ENCODE peak calls at places on chromosome X, in seven cellular contexts. T is small intestine, Q is mesendoderm, Z is AG04450, D is brain microvascular endothelial cell, P is gastrocnemius medialis, L is aorta. F is an unnamed sample.

GRCh38 chrX:2521927-2522386 is 21.2 kb upstream of the DHRSX start:
- DNase-seq in T (no peak), Q (no peak), Z (no peak), D (no peak), P (no peak), L (no peak), F (no peak)

GRCh38 chrX:16870861-16871584 is 861 bp upstream of the RBBP7 start:
- DNase-seq in T (no peak), Q (peak), Z (no peak), D (no peak), P (peak), L (peak), F (peak)

GRCh38 chrX:42119076-42119475 is 195.7 kb upstream of the CASK start:
- DNase-seq in T (no peak), Q (peak), Z (no peak), D (peak), P (no peak), L (no peak), F (no peak)

GRCh38 chrX:74218895-74219294 is 85.1 kb upstream of the ZCCHC13 start:
- DNase-seq in T (no peak), Q (no peak), Z (no peak), D (no peak), P (no peak), L (no peak), F (no peak)

GRCh38 chrX:97320305-97320704 is 436.6 kb downstream of the RPA4 start:
- DNase-seq in T (no peak), Q (no peak), Z (no peak), D (no peak), P (no peak), L (no peak), F (no peak)

GRCh38 chrX:40195368-40195767 is 97.6 kb upstream of the BCOR start:
- DNase-seq in T (no peak), Q (no peak), Z (no peak), D (no peak), P (no peak), L (no peak), F (no peak)

GRCh38 chrX:19865567-19866363 is 21.6 kb downstream of the SH3KBP1 start:
- DNase-seq in T (no peak), Q (no peak), Z (no peak), D (no peak), P (no peak), L (no peak), F (peak)

GRCh38 chrX:24396930-24397277 is 36.5 kb downstream of the SUPT20HL1 start:
- DNase-seq in T (no peak), Q (no peak), Z (no peak), D (no peak), P (no peak), L (no peak), F (no peak)

GRCh38 chrX:68175569-68175968 is 257.7 kb downstream of the OPHN1 start:
- DNase-seq in T (no peak), Q (no peak), Z (no peak), D (peak), P (peak), L (no peak), F (no peak)

GRCh38 chrX:30196322-30196721 is 19.0 kb upstream of the MAGEB2 start:
- DNase-seq in T (no peak), Q (peak), Z (no peak), D (peak), P (no peak), L (no peak), F (no peak)

GRCh38 chrX:25968920-25969319 is 169.2 kb upstream of the MAGEB18 start:
- DNase-seq in T (no peak), Q (peak), Z (peak), D (no peak), P (no peak), L (peak), F (peak)

GRCh38 chrX:28639502-28639901 is 52.3 kb downstream of the IL1RAPL1 start:
- DNase-seq in T (no peak), Q (no peak), Z (no peak), D (peak), P (no peak), L (no peak), F (no peak)

GRCh38 chrX:136856527-136856926 is 24.0 kb downstream of the RBMX start:
- DNase-seq in T (no peak), Q (no peak), Z (no peak), D (no peak), P (no peak), L (no peak), F (no peak)

GRCh38 chrX:19382500-19383145 is 38.9 kb downstream of the PDHA1 start:
- DNase-seq in T (peak), Q (peak), Z (no peak), D (peak), P (no peak), L (no peak), F (peak)

GRCh38 chrX:9578083-9578779 is 113.4 kb downstream of the TBL1X start:
- DNase-seq in T (no peak), Q (peak), Z (no peak), D (no peak), P (no peak), L (no peak), F (no peak)

GRCh38 chrX:34218063-34218462 is 85.9 kb upstream of the FAM47A start:
- DNase-seq in T (no peak), Q (no peak), Z (no peak), D (no peak), P (no peak), L (no peak), F (no peak)

GRCh38 chrX:10189317-10190268 is 32.8 kb downstream of the CLCN4 start:
- DNase-seq in T (peak), Q (peak), Z (no peak), D (peak), P (peak), L (peak), F (peak)

GRCh38 chrX:39309018-39309620 is 507.9 kb downstream of the MID1IP1 start:
- DNase-seq in T (no peak), Q (peak), Z (no peak), D (peak), P (no peak), L (no peak), F (no peak)

GRCh38 chrX:131841496-131842410 is 181.3 kb upstream of the STK26 start:
- DNase-seq in T (peak), Q (peak), Z (no peak), D (peak), P (no peak), L (no peak), F (peak)

GRCh38 chrX:82458207-82458754 is 1049.8 kb upstream of the POU3F4 start:
- DNase-seq in T (no peak), Q (no peak), Z (no peak), D (no peak), P (no peak), L (no peak), F (no peak)
- H3K4me3 ChIP-seq in T (no peak), Q (no peak), Z (no peak), D (no peak), P (no peak), L (no peak), F (no peak)

GRCh38 chrX:151279161-151279560 is 102.8 kb downstream of the GPR50 start:
- DNase-seq in T (no peak), Q (no peak), Z (no peak), D (no peak), P (no peak), L (no peak), F (no peak)
- H3K27ac ChIP-seq in T (no peak), Q (no peak), Z (no peak), D (no peak), P (no peak), L (no peak), F (no peak)

GRCh38 chrX:119272882-119273806 is 37.1 kb downstream of the PGRMC1 start:
- DNase-seq in T (peak), Q (peak), Z (no peak), D (peak), P (no peak), L (peak), F (no peak)

GRCh38 chrX:119273807-119274192 is 37.7 kb downstream of the PGRMC1 start:
- DNase-seq in T (no peak), Q (no peak), Z (no peak), D (no peak), P (no peak), L (no peak), F (no peak)
- H3K4me3 ChIP-seq in T (no peak), Q (no peak), Z (peak), D (peak), P (peak), L (no peak), F (no peak)

DNA sequence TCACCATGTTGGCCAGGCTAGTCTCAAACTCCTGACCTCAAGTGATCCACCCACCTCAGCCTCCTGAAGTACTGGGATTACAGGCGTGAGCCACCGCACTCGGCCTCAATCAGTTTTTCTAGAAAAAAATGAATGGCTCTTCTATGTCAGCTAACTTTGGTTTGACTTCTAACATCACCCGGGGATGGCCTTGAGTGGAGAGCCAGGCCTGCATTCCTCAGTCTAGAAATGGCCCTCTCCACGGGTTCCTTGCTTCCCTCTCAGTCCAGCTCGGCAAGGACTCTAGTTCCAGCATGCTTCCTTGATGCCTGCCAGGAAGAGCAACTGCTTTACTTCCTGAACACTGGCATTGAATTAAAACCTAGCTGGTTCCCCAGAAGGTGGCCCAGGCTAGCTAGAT is 39.0 kb downstream of the SLC25A5 start:
- DNase-seq in T (no peak), Q (no peak), Z (no peak), D (no peak), P (no peak), L (no peak), F (no peak)
- H3K27ac ChIP-seq in T (peak), Q (no peak), Z (no peak), D (no peak), P (no peak), L (peak), F (no peak)

GRCh38 chrX:107448625-107449468 is 605 bp upstream of the FRMPD3 start:
- DNase-seq in T (no peak), Q (peak), Z (no peak), D (no peak), P (no peak), L (no peak), F (peak)

GRCh38 chrX:107454302-107454701 is 4.8 kb downstream of the FRMPD3 start:
- DNase-seq in T (no peak), Q (no peak), Z (no peak), D (no peak), P (no peak), L (no peak), F (no peak)

GRCh38 chrX:107449490-107450175 is at the start of gene FRMPD3:
- DNase-seq in T (no peak), Q (no peak), Z (no peak), D (no peak), P (no peak), L (peak), F (peak)

GRCh38 chrX:107450823-107451509 is 1.5 kb downstream of the FRMPD3 start:
- DNase-seq in T (no peak), Q (peak), Z (no peak), D (no peak), P (no peak), L (no peak), F (peak)

DNA sequence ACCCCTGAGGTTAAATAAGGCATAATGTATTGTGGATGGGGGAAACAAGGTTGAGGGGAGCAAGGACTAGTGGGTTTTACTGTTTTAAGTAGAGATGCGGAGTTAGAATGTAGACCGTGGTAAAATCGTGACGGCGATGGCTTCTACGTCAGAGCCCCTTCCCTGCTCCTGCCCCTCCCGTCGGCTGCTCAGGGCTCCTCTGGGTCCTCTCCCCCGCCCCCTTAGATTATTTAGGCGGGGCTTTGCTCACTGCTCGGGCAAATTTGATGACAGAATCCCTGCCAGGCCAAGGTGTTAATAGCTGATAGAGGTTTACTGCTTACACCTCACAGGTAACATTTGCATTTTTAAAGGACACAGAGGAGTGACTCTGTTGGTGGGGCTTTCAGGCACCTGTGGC is 2.3 kb downstream of the FRMPD3 start:
- DNase-seq in T (no peak), Q (peak), Z (no peak), D (no peak), P (no peak), L (no peak), F (no peak)
- H3K4me3 ChIP-seq in T (no peak), Q (no peak), Z (no peak), D (no peak), P (no peak), L (no peak), F (no peak)

GRCh38 chrX:115582871-115583729 is 22.1 kb downstream of the PLS3 start:
- DNase-seq in T (no peak), Q (peak), Z (no peak), D (no peak), P (no peak), L (no peak), F (peak)
- H3K27ac ChIP-seq in T (no peak), Q (peak), Z (peak), D (peak), P (peak), L (peak), F (no peak)

GRCh38 chrX:140766024-140766611 is 56.6 kb downstream of the LINC00632 start:
- DNase-seq in T (peak), Q (peak), Z (peak), D (peak), P (no peak), L (peak), F (peak)

GRCh38 chrX:140767646-140768045 is 58.1 kb downstream of the LINC00632 start:
- DNase-seq in T (no peak), Q (peak), Z (no peak), D (no peak), P (no peak), L (no peak), F (no peak)

GRCh38 chrX:140762061-140762460 is 52.5 kb downstream of the LINC00632 start:
- DNase-seq in T (peak), Q (peak), Z (no peak), D (peak), P (no peak), L (no peak), F (peak)

GRCh38 chrX:140765043-140765784 is 55.7 kb downstream of the LINC00632 start:
- DNase-seq in T (no peak), Q (peak), Z (peak), D (peak), P (no peak), L (no peak), F (no peak)

GRCh38 chrX:140764401-140764919 is 54.9 kb downstream of the LINC00632 start:
- DNase-seq in T (no peak), Q (peak), Z (peak), D (peak), P (no peak), L (peak), F (no peak)
- H3K4me3 ChIP-seq in T (no peak), Q (peak), Z (peak), D (peak), P (peak), L (peak), F (no peak)

GRCh38 chrX:110053453-110053852 is 50.5 kb downstream of the TMEM164 start:
- DNase-seq in T (no peak), Q (no peak), Z (no peak), D (no peak), P (no peak), L (no peak), F (no peak)
- H3K27ac ChIP-seq in T (no peak), Q (no peak), Z (no peak), D (no peak), P (peak), L (no peak), F (no peak)

GRCh38 chrX:124348152-124348551 is 1.8 kb downstream of the SH2D1A start:
- DNase-seq in T (no peak), Q (no peak), Z (no peak), D (no peak), P (no peak), L (no peak), F (no peak)

GRCh38 chrX:124347242-124347641 is 879 bp downstream of the SH2D1A start:
- DNase-seq in T (no peak), Q (no peak), Z (no peak), D (no peak), P (no peak), L (no peak), F (no peak)

GRCh38 chrX:124346064-124346876 is at the start of gene SH2D1A:
- DNase-seq in T (peak), Q (no peak), Z (no peak), D (no peak), P (no peak), L (no peak), F (no peak)

GRCh38 chrX:124349054-124349453 is 2.7 kb downstream of the SH2D1A start:
- DNase-seq in T (no peak), Q (no peak), Z (no peak), D (no peak), P (no peak), L (no peak), F (no peak)

GRCh38 chrX:124346877-124347241 is 496 bp downstream of the SH2D1A start:
- DNase-seq in T (no peak), Q (no peak), Z (no peak), D (no peak), P (no peak), L (no peak), F (no peak)
- H3K4me3 ChIP-seq in T (peak), Q (no peak), Z (no peak), D (no peak), P (no peak), L (no peak), F (no peak)

F was measured in WERI-Rb-1.